ENCODE peak calls at places on chromosomes 3 and 15, in seven cellular contexts. K, P, W, R, B, N and J are unnamed samples.
A peak's percentile ranks its signal among the peaks of the same experiment; 100 is the strongest.

GRCh38 chr15:50166216-50166615 is 15.8 kb upstream of the SLC27A2 start:
- DNase-seq in W (no peak), N (peak; percentile 57), R (peak; percentile 58), K (no peak), P (peak; percentile 87), B (no peak), J (no peak)

GRCh38 chr3:165259518-165260193 is 63.5 kb upstream of the SLITRK3 start:
- DNase-seq in K (peak; percentile 16), B (no peak), P (no peak), W (no peak), R (peak; percentile 3), N (no peak), J (no peak)

GRCh38 chr15:34994925-34995324 is 6.8 kb upstream of the ZNF770 start:
- DNase-seq in P (no peak), W (no peak), R (no peak), B (no peak), K (no peak), N (no peak), J (no peak)

GRCh38 chr3:105449393-105449792 is 82.7 kb downstream of the ALCAM start:
- DNase-seq in R (no peak), N (no peak), P (no peak), W (no peak), B (no peak), K (no peak), J (no peak)

GRCh38 chr3:57971975-57972374 is 36.2 kb upstream of the FLNB start:
- DNase-seq in B (no peak), N (no peak), W (no peak), R (no peak), P (no peak), K (no peak), J (no peak)

GRCh38 chr3:195045481-195045880 is 225.5 kb downstream of the XXYLT1 start:
- DNase-seq in W (peak; percentile 33), K (no peak), R (no peak), N (no peak), P (no peak), B (no peak), J (no peak)

GRCh38 chr3:119311191-119311925 is 17.2 kb downstream of the ARHGAP31 start:
- DNase-seq in N (peak; percentile 96), B (no peak), K (peak; percentile 58), R (peak; percentile 91), P (peak; percentile 89), W (no peak), J (no peak)

GRCh38 chr3:23288286-23288685 is 85.2 kb downstream of the UBE2E2 start:
- DNase-seq in W (no peak), B (no peak), P (peak; percentile 20), R (peak; percentile 19), K (no peak), N (no peak), J (no peak)

GRCh38 chr3:139577899-139578298 is 38.4 kb upstream of the RBP1 start:
- DNase-seq in N (no peak), K (peak; percentile 55), B (no peak), W (peak; percentile 57), P (no peak), R (no peak), J (no peak)

GRCh38 chr3:146160964-146161724 is at the start of gene PLOD2:
- DNase-seq in B (peak; percentile 36), W (peak; percentile 74), R (peak; percentile 93), P (peak; percentile 92), N (peak; percentile 95), K (peak; percentile 90), J (peak; percentile 65)

GRCh38 chr3:9750556-9751411 is 1.0 kb downstream of the OGG1 start:
- DNase-seq in K (no peak), R (peak; percentile 49), W (no peak), B (no peak), P (peak; percentile 38), N (no peak), J (no peak)

GRCh38 chr3:50289130-50289529 is 3.1 kb downstream of the IFRD2 start:
- DNase-seq in K (no peak), N (no peak), W (no peak), P (no peak), R (no peak), B (no peak), J (no peak)

GRCh38 chr3:48428088-48428862 is 1.6 kb downstream of the PLXNB1 start:
- DNase-seq in R (no peak), B (no peak), N (no peak), W (peak; percentile 59), K (peak; percentile 33), P (no peak), J (no peak)

GRCh38 chr3:22996926-22997600 is 206.1 kb upstream of the UBE2E2 start:
- DNase-seq in K (peak; percentile 54), B (no peak), W (no peak), R (no peak), P (no peak), N (no peak), J (no peak)

GRCh38 chr3:118938183-118938961 is 96.3 kb downstream of the IGSF11 start:
- DNase-seq in B (no peak), R (peak; percentile 8), K (peak; percentile 45), N (peak; percentile 4), W (no peak), P (peak; percentile 1), J (no peak)

GRCh38 chr15:74863239-74864056 is 9.7 kb downstream of the SCAMP2 start:
- DNase-seq in W (no peak), R (peak; percentile 14), N (no peak), B (no peak), P (peak; percentile 31), K (no peak), J (no peak)

GRCh38 chr3:142374687-142375086 is 73.2 kb downstream of the XRN1 start:
- DNase-seq in N (no peak), B (no peak), P (no peak), W (no peak), K (no peak), R (no peak), J (no peak)

GRCh38 chr3:44355634-44356033 is 17.1 kb downstream of the TCAIM start:
- DNase-seq in B (no peak), W (no peak), P (peak; percentile 91), K (no peak), N (no peak), R (peak; percentile 92), J (no peak)

GRCh38 chr3:83514130-83514914 is 1444.5 kb upstream of the CADM2 start:
- DNase-seq in B (peak; percentile 58), R (peak; percentile 3), W (peak; percentile 86), K (peak; percentile 96), N (peak; percentile 10), P (no peak), J (no peak)

GRCh38 chr3:108804437-108804836 is 18.1 kb upstream of the TRAT1 start:
- DNase-seq in R (no peak), B (no peak), N (peak; percentile 5), K (no peak), P (no peak), W (no peak), J (no peak)

GRCh38 chr3:53379898-53380297 is 32.6 kb upstream of the DCP1A start:
- DNase-seq in N (no peak), B (no peak), R (no peak), K (no peak), W (no peak), P (no peak), J (no peak)

GRCh38 chr3:167241048-167241845 is 138.8 kb downstream of the ZBBX start:
- DNase-seq in N (no peak), B (no peak), K (no peak), R (no peak), W (no peak), P (no peak), J (no peak)

GRCh38 chr3:55735976-55736375 is 248.9 kb upstream of the WNT5A start:
- DNase-seq in W (no peak), R (peak; percentile 28), N (no peak), P (peak; percentile 11), B (no peak), K (no peak), J (no peak)

GRCh38 chr15:70632079-70632850 is 131.1 kb downstream of the UACA start:
- DNase-seq in N (no peak), B (no peak), K (no peak), R (no peak), P (peak; percentile 71), W (no peak), J (no peak)

GRCh38 chr3:127490271-127491023 is 100.1 kb downstream of the TPRA1 start:
- DNase-seq in N (no peak), P (no peak), K (no peak), R (no peak), W (no peak), B (no peak), J (no peak)

GRCh38 chr3:57627976-57628375 is 30.8 kb upstream of the ARF4 start:
- DNase-seq in P (no peak), N (no peak), B (no peak), K (no peak), W (no peak), R (no peak), J (no peak)

GRCh38 chr3:3177861-3178497 is 1.5 kb downstream of the CRBN start:
- DNase-seq in K (no peak), R (peak; percentile 38), W (no peak), B (no peak), N (peak; percentile 49), P (peak; percentile 12), J (no peak)
- H3K9ac ChIP-seq in K (no peak overlapping the region), R (peak overlapping the region; percentile 96), W (no peak overlapping the region), B (no peak overlapping the region), N (no peak overlapping the region), P (no peak overlapping the region), J (no peak overlapping the region)

GRCh38 chr3:85524104-85524503 is 565.3 kb downstream of the CADM2 start:
- DNase-seq in B (no peak), W (no peak), N (no peak), R (no peak), P (no peak), K (no peak), J (no peak)
- H3K27ac ChIP-seq in B (no peak overlapping the region), W (no peak overlapping the region), N (no peak overlapping the region), R (no peak overlapping the region), P (no peak overlapping the region), K (no peak overlapping the region), J (no peak overlapping the region)

GRCh38 chr3:60453326-60453725 is 797.9 kb downstream of the FHIT start:
- DNase-seq in N (no peak), P (no peak), W (no peak), K (no peak), B (no peak), R (no peak), J (no peak)

GRCh38 chr3:60445416-60445815 is 805.8 kb downstream of the FHIT start:
- DNase-seq in W (no peak), P (no peak), K (peak; percentile 34), R (no peak), B (no peak), N (peak; percentile 79), J (no peak)

GRCh38 chr3:60444898-60445297 is 806.4 kb downstream of the FHIT start:
- DNase-seq in N (peak; percentile 60), R (no peak), B (no peak), K (no peak), W (no peak), P (no peak), J (no peak)

GRCh38 chr3:60448668-60449067 is 802.6 kb downstream of the FHIT start:
- DNase-seq in R (no peak), B (no peak), N (no peak), P (no peak), W (no peak), K (no peak), J (no peak)
- H2AK5ac ChIP-seq in R (no peak overlapping the region), B (no peak overlapping the region), N (no peak overlapping the region), P (no peak overlapping the region), W (no peak overlapping the region), K (no peak overlapping the region), J (no peak overlapping the region)

DNA sequence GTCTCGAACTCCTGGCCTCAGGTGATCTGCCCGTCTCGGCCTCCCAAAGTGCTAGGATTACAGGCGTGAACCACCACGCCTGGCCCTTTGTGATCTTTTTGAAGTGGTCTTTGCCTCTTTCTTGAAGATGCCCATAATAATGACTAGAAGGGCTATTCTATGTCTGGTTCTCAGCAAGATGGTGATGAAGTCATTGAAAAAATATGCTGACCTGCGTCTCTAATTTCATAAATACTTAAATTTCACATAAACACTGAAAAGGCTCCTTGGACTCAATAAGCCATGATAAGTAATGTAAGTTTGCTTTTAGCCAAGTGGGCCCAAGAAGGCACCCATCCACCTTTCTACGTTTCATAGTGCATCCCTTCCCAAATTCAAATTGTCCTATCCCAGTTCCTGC is 775 bp upstream of the MAPK6 start:
- DNase-seq in P (peak; percentile 91), N (peak; percentile 67), W (no peak), K (no peak), B (no peak), R (peak; percentile 48), J (no peak)
- H3K9ac ChIP-seq in P (no peak overlapping the region), N (no peak overlapping the region), W (no peak overlapping the region), K (no peak overlapping the region), B (no peak overlapping the region), R (peak overlapping the region; percentile 100), J (no peak overlapping the region)